ENCODE peak calls at places on chromosomes 7 and 10, in four cellular contexts. Z is ureter; K is Right ventricle myocardium superior; A is naive thymus-derived CD8-positive, alpha-beta T cell. R is an unnamed sample.
A peak's percentile ranks its signal among the peaks of the same experiment; 100 is the strongest.

GRCh38 chr7:104980969-104981670 is 32.9 kb upstream of the KMT2E start:
- DNase-seq in Z (no peak), A (peak; percentile 7), K (no peak), R (peak; percentile 93)

GRCh38 chr7:10824154-10824553 is 149.5 kb upstream of the PHF14 start:
- DNase-seq in A (no peak), K (no peak), Z (no peak), R (no peak)

GRCh38 chr10:2953495-2953894 is 113.9 kb upstream of the PFKP start:
- DNase-seq in K (no peak), A (no peak), Z (no peak), R (no peak)

GRCh38 chr10:83062871-83063270 is 1076.4 kb upstream of the GHITM start:
- DNase-seq in Z (no peak), A (no peak), K (no peak), R (no peak)

GRCh38 chr7:389911-390601 is 100.1 kb downstream of the FOXL3 start:
- DNase-seq in K (peak; percentile 36), Z (peak; percentile 36), A (no peak), R (no peak)

GRCh38 chr10:24691113-24691512 is 32.6 kb downstream of the ARHGAP21 start:
- DNase-seq in K (no peak), Z (no peak), A (no peak), R (peak; percentile 35)

GRCh38 chr10:90398551-90398950 is 459.3 kb downstream of the HTR7 start:
- DNase-seq in A (no peak), Z (no peak), K (no peak), R (peak; percentile 15)

GRCh38 chr7:127594490-127594889 is 954 bp downstream of the FSCN3 start:
- DNase-seq in A (no peak), Z (no peak), K (no peak), R (no peak)

GRCh38 chr10:132096223-132096622 is 30.5 kb downstream of the JAKMIP3 start:
- DNase-seq in Z (no peak), K (no peak), A (no peak), R (no peak)

GRCh38 chr7:74399006-74399405 is 54.7 kb upstream of the GTF2IRD1 start:
- DNase-seq in Z (no peak), K (no peak), A (no peak), R (no peak)

GRCh38 chr10:89327803-89328441 is at the start of gene IFIT3:
- DNase-seq in Z (peak; percentile 67), A (no peak), K (peak; percentile 66), R (peak; percentile 93)

GRCh38 chr7:107879400-107880035 is 11.5 kb upstream of the DLD start:
- DNase-seq in Z (no peak), K (no peak), A (peak; percentile 20), R (peak; percentile 77)

GRCh38 chr10:18238875-18239485 is 98.8 kb downstream of the CACNB2 start:
- DNase-seq in A (no peak), K (no peak), Z (no peak), R (peak; percentile 82)

GRCh38 chr7:115043605-115044004 is 121.7 kb downstream of the MDFIC start:
- DNase-seq in K (no peak), A (no peak), Z (no peak), R (no peak)

GRCh38 chr7:111364413-111364812 is 197.9 kb downstream of the IMMP2L start:
- DNase-seq in A (no peak), Z (no peak), K (no peak), R (peak; percentile 78)

GRCh38 chr10:29807407-29807806 is 172.6 kb upstream of the SVIL start:
- DNase-seq in A (no peak), K (no peak), Z (no peak), R (peak; percentile 49)

GRCh38 chr10:104208730-104209129 is 23.4 kb downstream of the CFAP43 start:
- DNase-seq in A (no peak), Z (no peak), K (no peak), R (peak; percentile 7)

GRCh38 chr10:71965623-71966022 is 1.4 kb downstream of the CHST3 start:
- DNase-seq in A (no peak), Z (no peak), K (no peak), R (peak; percentile 34)

GRCh38 chr7:150447966-150448788 is 2.3 kb upstream of the GIMAP8 start:
- DNase-seq in K (no peak), A (no peak), Z (no peak), R (no peak)

GRCh38 chr7:150400779-150401423 is 21.8 kb downstream of the ZNF775 start:
- DNase-seq in A (no peak), Z (no peak), K (no peak), R (no peak)

GRCh38 chr10:133196936-133197758 is 32.9 kb upstream of the UTF1 start:
- DNase-seq in A (no peak), Z (no peak), K (no peak), R (no peak)

GRCh38 chr10:91598211-91598981 is 34.5 kb downstream of the PPP1R3C start:
- DNase-seq in A (no peak), K (no peak), Z (no peak), R (peak; percentile 67)

GRCh38 chr10:60810437-60811182 is 32.3 kb downstream of the CDK1 start:
- DNase-seq in A (no peak), K (no peak), Z (peak; percentile 61), R (peak; percentile 17)

R was measured in adipocyte.